ENCODE peak calls at places on chromosome 17, in eight cellular contexts. One of them, this sample, is unnamed. For H3K9me3, the result is how much of the 10 kb centered on the place peaks cover.

GRCh38 chr17:33227911-33228310 is 65.2 kb downstream of the ASIC2 start:
- DNase-seq in HCT116: no peak
- DNase-seq in A549: no peak
- DNase-seq in GM12878: no peak
- DNase-seq in SK-N-SH: no peak
- DNase-seq in K562: no peak
- DNase-seq in HepG2: no peak
- DNase-seq in H1: no peak
- DNase-seq in this sample: no peak

GRCh38 chr17:58083491-58084316 is 485 bp downstream of the DYNLL2 start:
- DNase-seq in HCT116: no peak
- DNase-seq in A549: peak
- DNase-seq in GM12878: no peak
- DNase-seq in SK-N-SH: peak
- DNase-seq in K562: peak
- DNase-seq in HepG2: peak
- DNase-seq in H1: no peak
- DNase-seq in this sample: peak

GRCh38 chr17:67624886-67625656 is 92.7 kb upstream of the NOL11 start:
- DNase-seq in HCT116: no peak
- DNase-seq in A549: no peak
- DNase-seq in GM12878: no peak
- DNase-seq in SK-N-SH: no peak
- DNase-seq in K562: no peak
- DNase-seq in HepG2: no peak
- DNase-seq in H1: no peak
- DNase-seq in this sample: no peak

GRCh38 chr17:38592487-38592886 is 13.3 kb downstream of the SRCIN1 start:
- DNase-seq in HCT116: no peak
- DNase-seq in A549: no peak
- DNase-seq in GM12878: no peak
- DNase-seq in SK-N-SH: no peak
- DNase-seq in K562: no peak
- DNase-seq in HepG2: no peak
- DNase-seq in H1: no peak
- DNase-seq in this sample: no peak

GRCh38 chr17:31499771-31500554 is 108.5 kb downstream of the RAB11FIP4 start:
- DNase-seq in HCT116: peak
- DNase-seq in A549: no peak
- DNase-seq in GM12878: no peak
- DNase-seq in SK-N-SH: peak
- DNase-seq in K562: no peak
- DNase-seq in HepG2: peak
- DNase-seq in H1: no peak
- DNase-seq in this sample: no peak

GRCh38 chr17:6305613-6306360 is 129.1 kb downstream of the AIPL1 start:
- DNase-seq in HCT116: no peak
- DNase-seq in A549: no peak
- DNase-seq in GM12878: no peak
- DNase-seq in SK-N-SH: no peak
- DNase-seq in K562: no peak
- DNase-seq in HepG2: no peak
- DNase-seq in H1: no peak
- DNase-seq in this sample: no peak

GRCh38 chr17:46819906-46820351 is 1.4 kb upstream of the WNT3 start:
- DNase-seq in HCT116: no peak
- DNase-seq in A549: no peak
- DNase-seq in GM12878: no peak
- DNase-seq in SK-N-SH: no peak
- DNase-seq in K562: no peak
- DNase-seq in HepG2: no peak
- DNase-seq in H1: no peak
- DNase-seq in this sample: no peak

GRCh38 chr17:49681336-49681735 is 3.4 kb upstream of the SPOP start:
- DNase-seq in HCT116: no peak
- DNase-seq in A549: no peak
- DNase-seq in GM12878: no peak
- DNase-seq in SK-N-SH: no peak
- DNase-seq in K562: no peak
- DNase-seq in HepG2: no peak
- DNase-seq in H1: no peak
- DNase-seq in this sample: no peak

GRCh38 chr17:57839571-57839923 is 10.3 kb downstream of the MRPS23 start:
- DNase-seq in HCT116: no peak
- DNase-seq in A549: no peak
- DNase-seq in GM12878: no peak
- DNase-seq in SK-N-SH: no peak
- DNase-seq in K562: no peak
- DNase-seq in HepG2: no peak
- DNase-seq in H1: no peak
- DNase-seq in this sample: no peak

GRCh38 chr17:45200701-45201100 is 21.0 kb upstream of the FMNL1 start:
- DNase-seq in HCT116: no peak
- DNase-seq in A549: no peak
- DNase-seq in GM12878: no peak
- DNase-seq in SK-N-SH: no peak
- DNase-seq in K562: no peak
- DNase-seq in HepG2: peak
- DNase-seq in H1: no peak
- DNase-seq in this sample: no peak

GRCh38 chr17:57899391-57899790 is 49.5 kb upstream of the MRPS23 start:
- DNase-seq in HCT116: no peak
- DNase-seq in A549: no peak
- DNase-seq in GM12878: no peak
- DNase-seq in SK-N-SH: no peak
- DNase-seq in K562: no peak
- DNase-seq in HepG2: no peak
- DNase-seq in H1: no peak
- DNase-seq in this sample: no peak

GRCh38 chr17:11948791-11949190 is 48.5 kb downstream of the ZNF18 start:
- DNase-seq in HCT116: peak
- DNase-seq in A549: peak
- DNase-seq in GM12878: no peak
- DNase-seq in SK-N-SH: no peak
- DNase-seq in K562: no peak
- DNase-seq in HepG2: no peak
- DNase-seq in H1: no peak
- DNase-seq in this sample: no peak

GRCh38 chr17:3527468-3527867 is 30.1 kb downstream of the TRPV3 start:
- DNase-seq in HCT116: no peak
- DNase-seq in A549: no peak
- DNase-seq in GM12878: no peak
- DNase-seq in SK-N-SH: no peak
- DNase-seq in K562: no peak
- DNase-seq in HepG2: no peak
- DNase-seq in H1: no peak
- DNase-seq in this sample: no peak

GRCh38 chr17:37373530-37374159 is 2.1 kb upstream of the C17orf78 start:
- DNase-seq in HCT116: peak
- DNase-seq in A549: peak
- DNase-seq in GM12878: no peak
- DNase-seq in SK-N-SH: peak
- DNase-seq in K562: peak
- DNase-seq in HepG2: peak
- DNase-seq in H1: peak
- DNase-seq in this sample: peak

GRCh38 chr17:72833113-72833512 is 259.4 kb downstream of the SLC39A11 start:
- DNase-seq in HCT116: no peak
- DNase-seq in A549: no peak
- DNase-seq in GM12878: no peak
- DNase-seq in SK-N-SH: no peak
- DNase-seq in K562: no peak
- DNase-seq in HepG2: no peak
- DNase-seq in H1: no peak
- DNase-seq in this sample: no peak

GRCh38 chr17:72837335-72837734 is 255.2 kb downstream of the SLC39A11 start:
- DNase-seq in HCT116: no peak
- DNase-seq in A549: no peak
- DNase-seq in GM12878: no peak
- DNase-seq in SK-N-SH: no peak
- DNase-seq in K562: no peak
- DNase-seq in HepG2: peak
- DNase-seq in H1: no peak
- DNase-seq in this sample: no peak

GRCh38 chr17:72838068-72838467 is 254.4 kb downstream of the SLC39A11 start:
- DNase-seq in HCT116: no peak
- DNase-seq in A549: no peak
- DNase-seq in GM12878: no peak
- DNase-seq in SK-N-SH: no peak
- DNase-seq in K562: no peak
- DNase-seq in HepG2: no peak
- DNase-seq in H1: no peak
- DNase-seq in this sample: no peak

GRCh38 chr17:72826602-72827001 is 265.9 kb downstream of the SLC39A11 start:
- DNase-seq in HCT116: peak
- DNase-seq in A549: peak
- DNase-seq in GM12878: no peak
- DNase-seq in SK-N-SH: no peak
- DNase-seq in K562: peak
- DNase-seq in HepG2: no peak
- DNase-seq in H1: no peak
- DNase-seq in this sample: no peak

DNA sequence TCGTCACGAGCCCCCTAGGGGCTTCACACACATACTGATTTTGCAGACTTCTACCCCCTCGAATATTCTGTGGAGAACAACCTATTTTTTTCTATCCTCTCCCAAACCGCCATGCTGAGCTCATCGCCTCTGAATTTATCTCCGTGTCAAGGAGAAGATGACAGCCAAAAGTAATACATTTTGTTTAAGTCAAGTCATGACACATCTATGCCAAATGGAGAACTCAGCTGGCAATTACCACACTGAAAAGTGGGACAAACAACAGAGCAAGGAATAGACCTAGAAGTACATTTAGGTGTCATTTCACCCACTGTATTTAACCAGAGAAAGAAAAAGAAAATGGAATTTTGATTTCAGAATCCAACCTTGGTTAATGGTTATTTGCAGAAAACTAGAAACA is 260.2 kb downstream of the SLC39A11 start:
- DNase-seq in HCT116: no peak
- DNase-seq in A549: no peak
- DNase-seq in GM12878: no peak
- DNase-seq in SK-N-SH: no peak
- DNase-seq in K562: no peak
- DNase-seq in HepG2: no peak
- DNase-seq in H1: no peak
- DNase-seq in this sample: no peak
- TF ChIP-seq MAX in HCT116: no peak
- TF ChIP-seq MAX in A549: no peak
- TF ChIP-seq MAX in GM12878: no peak
- TF ChIP-seq MAX in SK-N-SH: no peak
- TF ChIP-seq MAX in K562: no peak
- TF ChIP-seq MAX in HepG2: no peak
- TF ChIP-seq MAX in H1: no peak
- TF ChIP-seq MAX in this sample: no peak

GRCh38 chr17:70584255-70584654 is 414.9 kb downstream of the KCNJ2 start:
- DNase-seq in HCT116: no peak
- DNase-seq in A549: no peak
- DNase-seq in GM12878: no peak
- DNase-seq in SK-N-SH: no peak
- DNase-seq in K562: no peak
- DNase-seq in HepG2: no peak
- DNase-seq in H1: no peak
- DNase-seq in this sample: no peak
- H3K4me2 ChIP-seq in HCT116: no peak
- H3K4me2 ChIP-seq in A549: no peak
- H3K4me2 ChIP-seq in GM12878: no peak
- H3K4me2 ChIP-seq in SK-N-SH: no peak
- H3K4me2 ChIP-seq in K562: no peak
- H3K4me2 ChIP-seq in HepG2: no peak
- H3K4me2 ChIP-seq in H1: no peak
- H3K4me2 ChIP-seq in this sample: no peak

GRCh38 chr17:17711708-17712141 is 30.5 kb downstream of the RAI1 start:
- DNase-seq in HCT116: no peak
- DNase-seq in A549: no peak
- DNase-seq in GM12878: no peak
- DNase-seq in SK-N-SH: peak
- DNase-seq in K562: no peak
- DNase-seq in HepG2: peak
- DNase-seq in H1: no peak
- DNase-seq in this sample: no peak
- H3K9me3 ChIP-seq in HCT116: under half
- H3K9me3 ChIP-seq in A549: under half
- H3K9me3 ChIP-seq in GM12878: under half
- H3K9me3 ChIP-seq in SK-N-SH: under half
- H3K9me3 ChIP-seq in K562: under half
- H3K9me3 ChIP-seq in HepG2: under half
- H3K9me3 ChIP-seq in H1: under half
- H3K9me3 ChIP-seq in this sample: under half

GRCh38 chr17:51263001-51263400 is 2.7 kb downstream of the UTP18 start:
- DNase-seq in HCT116: no peak
- DNase-seq in A549: no peak
- DNase-seq in GM12878: no peak
- DNase-seq in SK-N-SH: no peak
- DNase-seq in K562: no peak
- DNase-seq in HepG2: no peak
- DNase-seq in H1: no peak
- DNase-seq in this sample: no peak
- TF ChIP-seq MAX in HCT116: no peak
- TF ChIP-seq MAX in A549: no peak
- TF ChIP-seq MAX in GM12878: no peak
- TF ChIP-seq MAX in SK-N-SH: no peak
- TF ChIP-seq MAX in K562: no peak
- TF ChIP-seq MAX in HepG2: no peak
- TF ChIP-seq MAX in H1: no peak
- TF ChIP-seq MAX in this sample: no peak

GRCh38 chr17:28199115-28199514 is 119.9 kb upstream of the TMEM97 start:
- DNase-seq in HCT116: no peak
- DNase-seq in A549: no peak
- DNase-seq in GM12878: no peak
- DNase-seq in SK-N-SH: no peak
- DNase-seq in K562: no peak
- DNase-seq in HepG2: no peak
- DNase-seq in H1: no peak
- DNase-seq in this sample: no peak
- H3K4me2 ChIP-seq in HCT116: no peak
- H3K4me2 ChIP-seq in A549: no peak
- H3K4me2 ChIP-seq in GM12878: no peak
- H3K4me2 ChIP-seq in SK-N-SH: no peak
- H3K4me2 ChIP-seq in K562: no peak
- H3K4me2 ChIP-seq in HepG2: no peak
- H3K4me2 ChIP-seq in H1: no peak
- H3K4me2 ChIP-seq in this sample: no peak

DNA sequence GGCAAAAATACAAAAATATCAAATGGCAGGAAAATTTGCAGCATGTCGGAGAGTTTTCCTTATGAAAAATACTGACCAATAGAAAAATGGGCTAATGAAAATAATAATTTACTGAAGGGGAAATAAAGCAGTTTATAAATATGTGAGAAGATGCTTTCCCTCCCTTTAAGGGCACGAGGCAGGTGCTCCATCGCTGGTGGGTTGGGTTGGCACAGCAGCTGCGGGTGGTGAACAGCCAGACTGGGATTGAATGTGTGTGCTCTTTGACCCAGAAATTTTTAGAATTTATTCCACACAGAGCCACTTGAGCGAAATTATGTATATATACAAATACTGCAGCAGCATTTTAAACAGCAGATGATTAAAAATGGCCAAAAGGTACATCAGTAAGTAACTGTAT is 109.1 kb upstream of the ZNF750 start:
- DNase-seq in HCT116: no peak
- DNase-seq in A549: no peak
- DNase-seq in GM12878: no peak
- DNase-seq in SK-N-SH: no peak
- DNase-seq in K562: no peak
- DNase-seq in HepG2: no peak
- DNase-seq in H1: no peak
- DNase-seq in this sample: no peak
- H3K9me3 ChIP-seq in HCT116: under half
- H3K9me3 ChIP-seq in A549: half or more
- H3K9me3 ChIP-seq in GM12878: under half
- H3K9me3 ChIP-seq in SK-N-SH: under half
- H3K9me3 ChIP-seq in K562: under half
- H3K9me3 ChIP-seq in HepG2: under half
- H3K9me3 ChIP-seq in H1: half or more
- H3K9me3 ChIP-seq in this sample: under half